ENCODE peak calls at places on chromosome 20, in four cellular contexts. One of them, this sample, is unnamed.

GRCh38 chr20:63520594-63520938 is at the start of gene PPDPF:
- DNase-seq in breast epithelium: peak
- DNase-seq in cardiac muscle cell: peak
- DNase-seq in CD8-positive, alpha-beta T cell: peak
- DNase-seq in this sample: peak

GRCh38 chr20:58712823-58713731 is 20.5 kb downstream of the NPEPL1 start:
- DNase-seq in breast epithelium: peak
- DNase-seq in cardiac muscle cell: no peak
- DNase-seq in CD8-positive, alpha-beta T cell: no peak
- DNase-seq in this sample: no peak

GRCh38 chr20:36385503-36385902 is 79.4 kb downstream of the DLGAP4 start:
- DNase-seq in breast epithelium: no peak
- DNase-seq in cardiac muscle cell: no peak
- DNase-seq in CD8-positive, alpha-beta T cell: no peak
- DNase-seq in this sample: no peak

GRCh38 chr20:25033250-25033940 is 24.5 kb downstream of the ACSS1 start:
- DNase-seq in breast epithelium: no peak
- DNase-seq in cardiac muscle cell: no peak
- DNase-seq in CD8-positive, alpha-beta T cell: no peak
- DNase-seq in this sample: no peak

GRCh38 chr20:56974499-56975250 is 291.8 kb downstream of the BMP7 start:
- DNase-seq in breast epithelium: peak
- DNase-seq in cardiac muscle cell: peak
- DNase-seq in CD8-positive, alpha-beta T cell: no peak
- DNase-seq in this sample: no peak

GRCh38 chr20:4045741-4046140 is 30.4 kb upstream of the RNF24 start:
- DNase-seq in breast epithelium: no peak
- DNase-seq in cardiac muscle cell: peak
- DNase-seq in CD8-positive, alpha-beta T cell: no peak
- DNase-seq in this sample: no peak

GRCh38 chr20:51918561-51918960 is 116.2 kb upstream of the SALL4 start:
- DNase-seq in breast epithelium: no peak
- DNase-seq in cardiac muscle cell: no peak
- DNase-seq in CD8-positive, alpha-beta T cell: no peak
- DNase-seq in this sample: peak

GRCh38 chr20:62752181-62752670 is 43.6 kb downstream of the NTSR1 start:
- DNase-seq in breast epithelium: no peak
- DNase-seq in cardiac muscle cell: no peak
- DNase-seq in CD8-positive, alpha-beta T cell: no peak
- DNase-seq in this sample: no peak

GRCh38 chr20:52552181-52552872 is 360.7 kb upstream of the ZFP64 start:
- DNase-seq in breast epithelium: no peak
- DNase-seq in cardiac muscle cell: peak
- DNase-seq in CD8-positive, alpha-beta T cell: no peak
- DNase-seq in this sample: no peak

GRCh38 chr20:1628621-1629020 is 8.8 kb upstream of the SIRPB1 start:
- DNase-seq in breast epithelium: no peak
- DNase-seq in cardiac muscle cell: no peak
- DNase-seq in CD8-positive, alpha-beta T cell: no peak
- DNase-seq in this sample: no peak

GRCh38 chr20:58306421-58307261 is 2.9 kb upstream of the RAB22A start:
- DNase-seq in breast epithelium: no peak
- DNase-seq in cardiac muscle cell: peak
- DNase-seq in CD8-positive, alpha-beta T cell: peak
- DNase-seq in this sample: no peak

GRCh38 chr20:16476032-16476431 is 97.2 kb downstream of the KIF16B start:
- DNase-seq in breast epithelium: no peak
- DNase-seq in cardiac muscle cell: peak
- DNase-seq in CD8-positive, alpha-beta T cell: no peak
- DNase-seq in this sample: no peak

GRCh38 chr20:60062431-60063336 is 104.5 kb downstream of the CDH26 start:
- DNase-seq in breast epithelium: peak
- DNase-seq in cardiac muscle cell: peak
- DNase-seq in CD8-positive, alpha-beta T cell: no peak
- DNase-seq in this sample: peak

GRCh38 chr20:51410586-51411325 is 131.8 kb downstream of the NFATC2 start:
- DNase-seq in breast epithelium: no peak
- DNase-seq in cardiac muscle cell: no peak
- DNase-seq in CD8-positive, alpha-beta T cell: no peak
- DNase-seq in this sample: no peak

GRCh38 chr20:20233041-20233514 is 134.8 kb upstream of the INSM1 start:
- DNase-seq in breast epithelium: no peak
- DNase-seq in cardiac muscle cell: peak
- DNase-seq in CD8-positive, alpha-beta T cell: no peak
- DNase-seq in this sample: no peak

GRCh38 chr20:15862178-15862577 is 711.1 kb downstream of the KIF16B start:
- DNase-seq in breast epithelium: no peak
- DNase-seq in cardiac muscle cell: no peak
- DNase-seq in CD8-positive, alpha-beta T cell: no peak
- DNase-seq in this sample: no peak

GRCh38 chr20:12012241-12013222 is 94.8 kb downstream of the BTBD3 start:
- DNase-seq in breast epithelium: no peak
- DNase-seq in cardiac muscle cell: peak
- DNase-seq in CD8-positive, alpha-beta T cell: no peak
- DNase-seq in this sample: no peak

GRCh38 chr20:51420111-51420510 is 122.4 kb downstream of the NFATC2 start:
- DNase-seq in breast epithelium: no peak
- DNase-seq in cardiac muscle cell: no peak
- DNase-seq in CD8-positive, alpha-beta T cell: no peak
- DNase-seq in this sample: no peak

GRCh38 chr20:49603209-49603627 is 35.3 kb upstream of the PTGIS start:
- DNase-seq in breast epithelium: no peak
- DNase-seq in cardiac muscle cell: peak
- DNase-seq in CD8-positive, alpha-beta T cell: no peak
- DNase-seq in this sample: no peak

GRCh38 chr20:49602370-49603208 is 34.7 kb upstream of the PTGIS start:
- DNase-seq in breast epithelium: no peak
- DNase-seq in cardiac muscle cell: no peak
- DNase-seq in CD8-positive, alpha-beta T cell: no peak
- DNase-seq in this sample: no peak

GRCh38 chr20:49599746-49600113 is 31.8 kb upstream of the PTGIS start:
- DNase-seq in breast epithelium: no peak
- DNase-seq in cardiac muscle cell: no peak
- DNase-seq in CD8-positive, alpha-beta T cell: no peak
- DNase-seq in this sample: no peak

GRCh38 chr20:49597825-49598395 is 30.0 kb upstream of the PTGIS start:
- DNase-seq in breast epithelium: no peak
- DNase-seq in cardiac muscle cell: no peak
- DNase-seq in CD8-positive, alpha-beta T cell: no peak
- DNase-seq in this sample: no peak

DNA sequence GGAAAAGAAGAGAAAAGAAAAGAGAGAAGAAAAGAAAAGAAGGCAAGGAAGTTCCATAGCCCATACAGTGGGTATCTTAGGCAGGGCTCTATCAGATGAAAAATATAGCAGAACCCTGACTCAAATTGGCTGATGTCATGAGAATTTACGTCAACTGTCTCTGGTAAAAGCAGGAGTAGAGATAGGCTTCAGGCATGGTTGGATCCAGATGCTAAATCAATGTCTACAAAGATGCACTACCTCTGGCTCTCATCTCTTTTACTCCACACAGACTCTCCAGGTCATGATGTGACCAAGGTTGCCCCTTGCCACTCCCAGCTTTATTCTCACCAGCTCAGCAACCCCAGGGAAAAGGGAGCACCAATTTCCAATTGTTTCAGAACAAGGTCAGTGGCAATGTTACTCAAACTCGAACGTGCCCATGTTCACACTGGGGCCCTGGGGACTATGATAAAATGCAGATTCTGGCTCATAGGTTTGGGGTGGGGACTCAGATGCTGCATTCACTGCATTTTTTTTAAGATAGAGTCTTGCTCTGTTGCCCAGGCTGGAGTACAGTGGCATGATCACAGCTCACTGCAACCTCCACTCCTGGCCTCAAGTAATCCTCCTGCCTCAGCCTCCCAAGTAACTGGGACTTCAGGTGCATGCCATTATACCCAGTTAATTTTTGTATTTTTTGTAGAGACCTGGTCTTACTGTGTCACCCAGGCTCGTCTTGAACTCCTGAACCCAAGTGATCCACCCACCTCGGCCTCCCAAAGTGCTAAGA is 33.4 kb upstream of the PTGIS start:
- DNase-seq in breast epithelium: no peak
- DNase-seq in cardiac muscle cell: no peak
- DNase-seq in CD8-positive, alpha-beta T cell: no peak
- DNase-seq in this sample: no peak
- H3K27ac ChIP-seq in breast epithelium: peak
- H3K27ac ChIP-seq in cardiac muscle cell: no peak
- H3K27ac ChIP-seq in CD8-positive, alpha-beta T cell: no peak
- H3K27ac ChIP-seq in this sample: no peak

GRCh38 chr20:46683939-46684750 is 5.1 kb downstream of the TP53RK start:
- DNase-seq in breast epithelium: peak
- DNase-seq in cardiac muscle cell: peak
- DNase-seq in CD8-positive, alpha-beta T cell: no peak
- DNase-seq in this sample: no peak
- H3K27ac ChIP-seq in breast epithelium: peak
- H3K27ac ChIP-seq in cardiac muscle cell: peak
- H3K27ac ChIP-seq in CD8-positive, alpha-beta T cell: no peak
- H3K27ac ChIP-seq in this sample: no peak

GRCh38 chr20:54084193-54084592 is 13.8 kb upstream of the BCAS1 start:
- DNase-seq in breast epithelium: no peak
- DNase-seq in cardiac muscle cell: no peak
- DNase-seq in CD8-positive, alpha-beta T cell: no peak
- DNase-seq in this sample: no peak
- H3K27ac ChIP-seq in breast epithelium: no peak
- H3K27ac ChIP-seq in cardiac muscle cell: no peak
- H3K27ac ChIP-seq in CD8-positive, alpha-beta T cell: no peak
- H3K27ac ChIP-seq in this sample: no peak

GRCh38 chr20:39800111-39800510 is 838.0 kb downstream of the DHX35 start:
- DNase-seq in breast epithelium: no peak
- DNase-seq in cardiac muscle cell: peak
- DNase-seq in CD8-positive, alpha-beta T cell: no peak
- DNase-seq in this sample: no peak
- H3K27ac ChIP-seq in breast epithelium: peak
- H3K27ac ChIP-seq in cardiac muscle cell: no peak
- H3K27ac ChIP-seq in CD8-positive, alpha-beta T cell: no peak
- H3K27ac ChIP-seq in this sample: no peak

GRCh38 chr20:5600982-5601381 is 149.2 kb upstream of the SHLD1 start:
- DNase-seq in breast epithelium: no peak
- DNase-seq in cardiac muscle cell: no peak
- DNase-seq in CD8-positive, alpha-beta T cell: no peak
- DNase-seq in this sample: no peak

GRCh38 chr20:5606347-5606746 is 143.9 kb upstream of the SHLD1 start:
- DNase-seq in breast epithelium: no peak
- DNase-seq in cardiac muscle cell: no peak
- DNase-seq in CD8-positive, alpha-beta T cell: no peak
- DNase-seq in this sample: no peak

GRCh38 chr20:5596401-5597193 is 153.6 kb upstream of the SHLD1 start:
- DNase-seq in breast epithelium: no peak
- DNase-seq in cardiac muscle cell: no peak
- DNase-seq in CD8-positive, alpha-beta T cell: no peak
- DNase-seq in this sample: no peak

GRCh38 chr20:5608104-5608447 is 142.1 kb upstream of the SHLD1 start:
- DNase-seq in breast epithelium: no peak
- DNase-seq in cardiac muscle cell: no peak
- DNase-seq in CD8-positive, alpha-beta T cell: no peak
- DNase-seq in this sample: no peak

GRCh38 chr20:5602346-5602745 is 147.9 kb upstream of the SHLD1 start:
- DNase-seq in breast epithelium: no peak
- DNase-seq in cardiac muscle cell: peak
- DNase-seq in CD8-positive, alpha-beta T cell: no peak
- DNase-seq in this sample: no peak
- H3K27ac ChIP-seq in breast epithelium: no peak
- H3K27ac ChIP-seq in cardiac muscle cell: peak
- H3K27ac ChIP-seq in CD8-positive, alpha-beta T cell: no peak
- H3K27ac ChIP-seq in this sample: no peak

GRCh38 chr20:49690899-49691620 is 22.6 kb downstream of the B4GALT5 start:
- DNase-seq in breast epithelium: no peak
- DNase-seq in cardiac muscle cell: peak
- DNase-seq in CD8-positive, alpha-beta T cell: no peak
- DNase-seq in this sample: no peak

GRCh38 chr20:49685161-49685601 is 28.5 kb downstream of the B4GALT5 start:
- DNase-seq in breast epithelium: no peak
- DNase-seq in cardiac muscle cell: no peak
- DNase-seq in CD8-positive, alpha-beta T cell: no peak
- DNase-seq in this sample: peak

GRCh38 chr20:49685809-49686208 is 27.9 kb downstream of the B4GALT5 start:
- DNase-seq in breast epithelium: no peak
- DNase-seq in cardiac muscle cell: peak
- DNase-seq in CD8-positive, alpha-beta T cell: no peak
- DNase-seq in this sample: no peak

GRCh38 chr20:49684335-49684997 is 29.2 kb downstream of the B4GALT5 start:
- DNase-seq in breast epithelium: no peak
- DNase-seq in cardiac muscle cell: no peak
- DNase-seq in CD8-positive, alpha-beta T cell: no peak
- DNase-seq in this sample: no peak

GRCh38 chr20:49687595-49688567 is 25.8 kb downstream of the B4GALT5 start:
- DNase-seq in breast epithelium: no peak
- DNase-seq in cardiac muscle cell: no peak
- DNase-seq in CD8-positive, alpha-beta T cell: no peak
- DNase-seq in this sample: no peak
- H3K27ac ChIP-seq in breast epithelium: no peak
- H3K27ac ChIP-seq in cardiac muscle cell: peak
- H3K27ac ChIP-seq in CD8-positive, alpha-beta T cell: no peak
- H3K27ac ChIP-seq in this sample: peak

GRCh38 chr20:44446111-44446722 is 29.5 kb upstream of the TTPAL start:
- DNase-seq in breast epithelium: no peak
- DNase-seq in cardiac muscle cell: no peak
- DNase-seq in CD8-positive, alpha-beta T cell: no peak
- DNase-seq in this sample: no peak
- H3K27ac ChIP-seq in breast epithelium: no peak
- H3K27ac ChIP-seq in cardiac muscle cell: no peak
- H3K27ac ChIP-seq in CD8-positive, alpha-beta T cell: no peak
- H3K27ac ChIP-seq in this sample: no peak

DNA sequence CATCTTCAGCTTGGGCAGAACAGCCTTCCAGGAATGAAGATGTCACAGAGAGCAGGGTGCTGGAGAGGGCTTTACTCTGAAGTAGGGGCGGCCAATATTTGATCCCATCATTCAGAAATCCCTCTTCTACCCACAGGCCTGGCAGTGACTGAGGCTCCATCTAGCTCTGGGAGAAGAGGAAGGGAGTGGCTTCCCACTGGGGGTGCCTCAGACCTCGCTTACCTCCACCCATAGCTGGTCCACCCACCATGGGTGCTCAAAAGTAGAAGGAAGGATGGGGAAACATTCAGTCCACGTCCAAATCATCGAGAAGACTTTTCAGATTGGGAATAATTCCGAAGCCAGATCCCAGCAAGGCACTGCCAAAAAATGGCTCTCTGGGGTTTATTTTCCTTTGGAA is 11.8 kb upstream of the THBD start:
- DNase-seq in breast epithelium: no peak
- DNase-seq in cardiac muscle cell: no peak
- DNase-seq in CD8-positive, alpha-beta T cell: no peak
- DNase-seq in this sample: no peak
- H3K27ac ChIP-seq in breast epithelium: peak
- H3K27ac ChIP-seq in cardiac muscle cell: no peak
- H3K27ac ChIP-seq in CD8-positive, alpha-beta T cell: no peak
- H3K27ac ChIP-seq in this sample: no peak

GRCh38 chr20:10508468-10509251 is 73.6 kb downstream of the SLX4IP start:
- DNase-seq in breast epithelium: no peak
- DNase-seq in cardiac muscle cell: peak
- DNase-seq in CD8-positive, alpha-beta T cell: no peak
- DNase-seq in this sample: no peak
- H3K27ac ChIP-seq in breast epithelium: peak
- H3K27ac ChIP-seq in cardiac muscle cell: peak
- H3K27ac ChIP-seq in CD8-positive, alpha-beta T cell: no peak
- H3K27ac ChIP-seq in this sample: peak

This sample was measured in caudate nucleus.